ENCODE peak calls at places on chromosome 1, in ten cellular contexts. N is cardiac muscle cell; Y is iPS DF 6.9; S is aorta; L is heart right ventricle; J is H7; U is CD8-positive, alpha-beta memory T cell; X is bronchial epithelial cell; E is tibial nerve; H is H1. G is an unnamed sample.
A peak's percentile ranks its signal among the peaks of the same experiment; 100 is the strongest.

GRCh38 chr1:60425528-60425927 is 352.0 kb upstream of the C1orf87 start:
- DNase-seq in N (peak; percentile 20), Y (peak; percentile 5), S (no peak), L (no peak), J (peak; percentile 14), U (no peak), X (peak; percentile 18), E (no peak), H (no peak), G (no peak)

GRCh38 chr1:42942444-42942843 is 16.2 kb downstream of the SLC2A1 start:
- DNase-seq in N (no peak), Y (no peak), S (no peak), L (no peak), J (no peak), U (no peak), X (no peak), E (no peak), H (no peak), G (no peak)

GRCh38 chr1:64471724-64472276 is 1.9 kb downstream of the CACHD1 start:
- DNase-seq in N (no peak), Y (no peak), S (no peak), L (no peak), J (peak; percentile 36), U (no peak), X (peak; percentile 35), E (no peak), H (no peak), G (no peak)

GRCh38 chr1:150696590-150696989 is 364 bp downstream of the GOLPH3L start:
- DNase-seq in N (peak; percentile 14), Y (no peak), S (no peak), L (no peak), J (peak; percentile 22), U (no peak), X (no peak), E (no peak), H (no peak), G (no peak)

GRCh38 chr1:10814954-10815862 is 18.8 kb upstream of the CASZ1 start:
- DNase-seq in N (no peak), Y (no peak), S (no peak), L (no peak), J (peak; percentile 79), U (no peak), X (no peak), E (no peak), H (no peak), G (no peak)

GRCh38 chr1:117210831-117211261 is at the start of gene VTCN1:
- DNase-seq in N (no peak), Y (no peak), S (no peak), L (no peak), J (no peak), U (no peak), X (peak; percentile 92), E (no peak), H (no peak), G (no peak)

GRCh38 chr1:37995773-37996379 is 6.1 kb upstream of the SF3A3 start:
- DNase-seq in N (peak; percentile 97), Y (no peak), S (peak; percentile 91), L (peak; percentile 80), J (peak; percentile 88), U (peak; percentile 56), X (peak; percentile 26), E (peak; percentile 62), H (peak; percentile 87), G (peak; percentile 96)

GRCh38 chr1:207868769-207869721 is 41.9 kb downstream of the CD34 start:
- DNase-seq in N (peak; percentile 81), Y (no peak), S (peak; percentile 86), L (peak; percentile 82), J (peak; percentile 93), U (peak; percentile 81), X (peak; percentile 81), E (peak; percentile 69), H (peak; percentile 29), G (peak; percentile 68)

DNA sequence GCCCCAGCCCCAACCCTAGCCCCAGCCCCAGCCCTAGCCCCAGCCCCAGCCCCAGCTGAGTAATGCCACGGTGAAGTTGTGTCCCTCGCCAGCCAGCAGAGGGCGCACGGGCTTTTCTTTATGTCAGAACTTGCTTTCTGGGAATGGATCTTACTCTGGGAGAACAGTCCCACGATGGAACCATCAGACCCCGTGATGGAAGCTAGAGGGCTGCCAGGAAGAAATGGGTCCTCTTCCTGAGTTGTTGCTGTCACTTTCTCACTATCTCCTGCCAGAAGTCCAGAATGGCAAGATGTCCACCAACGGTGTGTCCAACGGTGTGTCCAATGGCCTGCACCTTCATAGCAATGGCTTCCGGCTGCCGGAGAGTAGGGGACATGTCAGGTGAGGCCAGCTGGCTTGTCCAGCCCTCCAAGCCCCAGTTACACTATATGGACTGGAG is 25.2 kb upstream of the TMEM222 start:
- DNase-seq in N (peak; percentile 65), Y (no peak), S (peak; percentile 76), L (peak; percentile 61), J (peak; percentile 90), U (peak; percentile 75), X (no peak), E (peak; percentile 73), H (no peak), G (peak; percentile 35)
- H3K36me3 ChIP-seq in N (peaks cover 23% of the 10 kb centered on the region), Y (no peaks in the 10 kb centered on the region), S (peaks cover 3% of the 10 kb centered on the region), L (peaks cover 76% of the 10 kb centered on the region), J (no peaks in the 10 kb centered on the region), U (peaks cover 22% of the 10 kb centered on the region), X (peaks cover 6% of the 10 kb centered on the region), E (peaks cover 90% of the 10 kb centered on the region), H (no peaks in the 10 kb centered on the region), G (peaks cover 24% of the 10 kb centered on the region)

DNA sequence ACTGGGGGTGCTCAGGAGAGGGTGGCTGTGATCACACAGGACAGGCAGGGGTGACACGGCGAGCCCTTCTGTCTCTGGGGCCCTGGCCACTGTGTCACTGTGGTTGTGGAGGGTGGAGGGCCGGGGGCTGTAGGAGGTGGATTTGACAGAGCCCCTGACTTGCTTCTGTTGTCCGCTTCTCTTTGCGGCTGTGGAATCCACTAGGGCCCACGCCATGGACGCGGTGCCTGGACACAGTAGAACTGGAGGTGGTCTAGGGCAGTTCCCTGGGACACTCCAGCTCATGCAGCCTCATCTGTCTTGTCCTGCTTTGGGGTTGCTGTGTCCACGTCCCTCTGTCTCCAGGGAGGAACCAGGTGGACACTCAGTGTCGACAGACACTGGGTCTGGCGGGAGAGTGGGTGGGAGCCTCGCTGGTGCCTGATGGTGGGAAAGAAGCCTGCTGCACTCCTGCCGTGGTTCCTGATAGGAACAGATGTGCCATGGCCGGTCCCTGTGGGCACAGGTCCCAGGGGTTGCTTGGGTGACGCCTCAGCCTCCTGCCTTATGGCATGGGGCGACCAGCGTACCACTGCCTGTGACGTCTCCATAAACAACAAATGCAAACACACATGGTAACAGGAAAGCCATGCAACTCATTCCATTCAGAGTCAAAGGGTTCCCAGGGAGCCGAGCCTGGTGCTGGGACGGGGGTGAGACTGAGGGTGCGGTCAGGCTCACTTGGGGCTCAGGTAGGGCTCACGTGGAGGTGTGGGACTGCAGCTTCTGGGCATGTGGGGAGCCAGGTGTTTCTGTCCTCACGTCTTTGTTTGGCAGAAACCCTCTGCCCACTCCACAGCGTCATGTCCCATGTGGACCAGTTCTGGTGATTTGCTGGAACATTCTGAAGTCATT is 34.6 kb downstream of the SNAP47 start:
- DNase-seq in N (no peak), Y (no peak), S (no peak), L (no peak), J (peak; percentile 43), U (no peak), X (no peak), E (no peak), H (no peak), G (no peak)
- H3K36me3 ChIP-seq in N (peaks cover 17% of the 10 kb centered on the region), Y (peaks cover 13% of the 10 kb centered on the region), S (no peaks in the 10 kb centered on the region), L (peaks cover 53% of the 10 kb centered on the region), J (peaks cover 13% of the 10 kb centered on the region), U (no peaks in the 10 kb centered on the region), X (peaks cover 10% of the 10 kb centered on the region), E (peaks cover 92% of the 10 kb centered on the region), H (peaks cover 20% of the 10 kb centered on the region), G (peaks cover 48% of the 10 kb centered on the region)

GRCh38 chr1:33361553-33362262 is 40.8 kb upstream of the A3GALT2 start:
- DNase-seq in N (peak; percentile 82), Y (no peak), S (no peak), L (peak; percentile 57), J (no peak), U (no peak), X (no peak), E (no peak), H (no peak), G (no peak)
- H3K36me3 ChIP-seq in N (no peaks in the 10 kb centered on the region), Y (no peaks in the 10 kb centered on the region), S (no peaks in the 10 kb centered on the region), L (no peaks in the 10 kb centered on the region), J (no peaks in the 10 kb centered on the region), U (no peaks in the 10 kb centered on the region), X (no peaks in the 10 kb centered on the region), E (no peaks in the 10 kb centered on the region), H (no peaks in the 10 kb centered on the region), G (no peaks in the 10 kb centered on the region)

GRCh38 chr1:202004711-202005110 is 5.7 kb upstream of the ELF3 start:
- DNase-seq in N (no peak), Y (no peak), S (no peak), L (no peak), J (no peak), U (no peak), X (no peak), E (no peak), H (no peak), G (no peak)
- H3K36me3 ChIP-seq in N (peaks cover 42% of the 10 kb centered on the region), Y (peaks cover 17% of the 10 kb centered on the region), S (no peaks in the 10 kb centered on the region), L (peaks cover 72% of the 10 kb centered on the region), J (peaks cover 41% of the 10 kb centered on the region), U (peaks cover 29% of the 10 kb centered on the region), X (peaks cover 19% of the 10 kb centered on the region), E (peaks cover 87% of the 10 kb centered on the region), H (peaks cover 33% of the 10 kb centered on the region), G (peaks cover 68% of the 10 kb centered on the region)

GRCh38 chr1:193054169-193054675 is 4.9 kb downstream of the UCHL5 start:
- DNase-seq in N (no peak), Y (no peak), S (no peak), L (no peak), J (no peak), U (no peak), X (no peak), E (no peak), H (no peak), G (no peak)
- H3K36me3 ChIP-seq in N (peaks cover 11% of the 10 kb centered on the region), Y (no peaks in the 10 kb centered on the region), S (no peaks in the 10 kb centered on the region), L (peaks cover 22% of the 10 kb centered on the region), J (peaks cover 1% of the 10 kb centered on the region), U (peaks cover 4% of the 10 kb centered on the region), X (peaks cover under 1% of the 10 kb centered on the region), E (peaks cover 14% of the 10 kb centered on the region), H (peaks cover 4% of the 10 kb centered on the region), G (peaks cover 7% of the 10 kb centered on the region)

GRCh38 chr1:45305231-45305630 is 21.5 kb upstream of the HPDL start:
- DNase-seq in N (no peak), Y (no peak), S (no peak), L (no peak), J (no peak), U (no peak), X (no peak), E (no peak), H (no peak), G (no peak)

GRCh38 chr1:45303582-45304310 is 22.9 kb upstream of the HPDL start:
- DNase-seq in N (peak; percentile 99), Y (peak; percentile 79), S (peak; percentile 99), L (peak; percentile 99), J (peak; percentile 99), U (peak; percentile 98), X (peak; percentile 89), E (peak; percentile 96), H (peak; percentile 91), G (peak; percentile 99)

GRCh38 chr1:45304311-45305081 is 22.2 kb upstream of the HPDL start:
- DNase-seq in N (peak; percentile 18), Y (no peak), S (peak; percentile 47), L (peak; percentile 30), J (no peak), U (no peak), X (peak; percentile 32), E (no peak), H (no peak), G (no peak)

GRCh38 chr1:45306319-45306718 is 20.4 kb upstream of the HPDL start:
- DNase-seq in N (peak; percentile 11), Y (no peak), S (no peak), L (no peak), J (peak; percentile 41), U (no peak), X (peak; percentile 27), E (no peak), H (no peak), G (no peak)

GRCh38 chr1:45306905-45307304 is 19.8 kb upstream of the HPDL start:
- DNase-seq in N (no peak), Y (no peak), S (no peak), L (no peak), J (no peak), U (no peak), X (no peak), E (no peak), H (no peak), G (no peak)
- H3K36me3 ChIP-seq in N (no peaks in the 10 kb centered on the region), Y (no peaks in the 10 kb centered on the region), S (no peaks in the 10 kb centered on the region), L (no peaks in the 10 kb centered on the region), J (no peaks in the 10 kb centered on the region), U (no peaks in the 10 kb centered on the region), X (no peaks in the 10 kb centered on the region), E (no peaks in the 10 kb centered on the region), H (no peaks in the 10 kb centered on the region), G (no peaks in the 10 kb centered on the region)

G was measured in SJSA1.